ENCODE peak calls at places on chromosomes 1 and 21, in six cellular contexts. N is GM06990, S is fibroblast of lung, V is right lobe of liver, B is kidney epithelial cell, W is BJ. Y is an unnamed sample.

GRCh38 chr21:16535100-16535418 is 805.3 kb downstream of the USP25 start:
- DNase-seq in S (peak), B (no peak), N (no peak), V (peak), W (no peak), Y (no peak)

GRCh38 chr1:225544283-225544682 is 108.6 kb downstream of the ENAH start:
- DNase-seq in W (no peak), B (no peak), V (no peak), S (no peak), N (no peak), Y (no peak)

GRCh38 chr1:213383465-213383864 is 332.4 kb downstream of the RPS6KC1 start:
- DNase-seq in S (no peak), W (no peak), B (no peak), V (no peak), N (no peak), Y (no peak)

GRCh38 chr1:51768971-51769601 is 109.4 kb downstream of the NRDC start:
- DNase-seq in N (no peak), W (no peak), B (no peak), V (no peak), S (peak), Y (no peak)

GRCh38 chr21:34933609-34934345 is 115.3 kb downstream of the RUNX1 start:
- DNase-seq in B (no peak), N (no peak), W (no peak), V (no peak), S (no peak), Y (no peak)

GRCh38 chr1:109312978-109313775 is 6.4 kb upstream of the MYBPHL start:
- DNase-seq in N (no peak), B (no peak), V (peak), S (peak), W (no peak), Y (no peak)

GRCh38 chr21:42648606-42649005 is 4.8 kb upstream of the PDE9A start:
- DNase-seq in W (no peak), B (no peak), N (no peak), V (no peak), S (no peak), Y (no peak)

GRCh38 chr1:160078392-160079195 is 2.7 kb upstream of the KCNJ9 start:
- DNase-seq in S (peak), B (no peak), W (no peak), V (no peak), N (peak), Y (no peak)

GRCh38 chr1:76256289-76257223 is 182.0 kb downstream of the ST6GALNAC3 start:
- DNase-seq in N (no peak), S (no peak), V (no peak), W (no peak), B (no peak), Y (no peak)

GRCh38 chr1:100249537-100250257 is at the start of gene DBT:
- DNase-seq in S (peak), W (peak), B (peak), N (peak), V (peak), Y (peak)

GRCh38 chr1:66119148-66119547 is 326.5 kb downstream of the PDE4B start:
- DNase-seq in V (no peak), B (no peak), S (no peak), N (no peak), W (no peak), Y (no peak)

GRCh38 chr21:43987509-43987908 is 24.6 kb upstream of the TRAPPC10 start:
- DNase-seq in S (no peak), N (no peak), B (no peak), W (no peak), V (no peak), Y (no peak)

GRCh38 chr1:153546796-153547559 is 1.4 kb upstream of the S100A4 start:
- DNase-seq in S (no peak), N (no peak), W (no peak), V (no peak), B (no peak), Y (no peak)

GRCh38 chr21:34702341-34702807 is 33.6 kb downstream of the CLIC6 start:
- DNase-seq in V (no peak), W (peak), S (peak), N (no peak), B (no peak), Y (no peak)

GRCh38 chr21:38810034-38810825 is 4.5 kb downstream of the ETS2 start:
- DNase-seq in N (no peak), V (no peak), W (no peak), B (no peak), S (no peak), Y (peak)

GRCh38 chr1:66403031-66403731 is 130.8 kb upstream of the SGIP1 start:
- DNase-seq in S (no peak), N (no peak), B (no peak), W (no peak), V (no peak), Y (no peak)

GRCh38 chr1:205380882-205381281 is 24.2 kb upstream of the KLHDC8A start:
- DNase-seq in W (no peak), V (no peak), S (no peak), N (no peak), B (no peak), Y (no peak)

GRCh38 chr1:53949023-53949611 is 3.0 kb downstream of the LRRC42 start:
- DNase-seq in S (peak), N (no peak), B (no peak), V (no peak), W (no peak), Y (no peak)

GRCh38 chr1:231157311-231157710 is 4.5 kb upstream of the TRIM67 start:
- DNase-seq in W (no peak), V (no peak), N (no peak), B (no peak), S (no peak), Y (no peak)

GRCh38 chr1:231162300-231162969 is 577 bp downstream of the TRIM67 start:
- DNase-seq in V (no peak), S (peak), W (no peak), B (no peak), N (peak), Y (no peak)

GRCh38 chr1:93704063-93704462 is 22.4 kb upstream of the BCAR3 start:
- DNase-seq in B (no peak), V (peak), S (no peak), N (peak), W (no peak), Y (no peak)

GRCh38 chr1:229221106-229222019 is 49.5 kb upstream of the RAB4A start:
- DNase-seq in B (no peak), S (peak), V (peak), N (no peak), W (no peak), Y (no peak)

DNA sequence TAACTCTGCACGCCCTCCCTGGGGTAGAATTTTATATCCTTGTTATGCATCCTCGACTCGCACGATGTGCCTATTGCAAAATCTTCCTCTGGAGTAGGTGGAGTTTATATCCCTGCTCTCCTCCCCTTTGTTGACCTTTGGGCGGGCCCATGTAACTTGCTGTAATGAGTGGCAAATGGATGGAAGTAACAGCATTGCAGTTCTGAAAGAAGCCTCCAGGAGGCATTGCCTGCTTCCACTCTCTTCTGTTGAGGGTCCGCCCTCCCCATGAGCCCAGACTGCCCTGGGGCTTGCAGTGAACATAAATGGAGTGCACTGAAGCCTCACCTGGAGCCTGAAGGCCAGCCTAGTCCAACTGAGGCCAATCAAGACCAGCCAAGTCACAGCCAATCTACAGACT is 62.2 kb upstream of the GRIK3 start:
- DNase-seq in V (no peak), B (no peak), W (no peak), S (no peak), N (no peak), Y (no peak)
- TF ChIP-seq CTCF in V (no peak), B (no peak), W (no peak), S (no peak), N (peak), Y (no peak)

GRCh38 chr1:34365295-34365694 is 188.6 kb downstream of the C1orf94 start:
- DNase-seq in V (no peak), B (no peak), W (no peak), N (no peak), S (no peak), Y (no peak)

GRCh38 chr1:34367954-34368353 is 191.2 kb downstream of the C1orf94 start:
- DNase-seq in W (no peak), S (no peak), V (no peak), N (no peak), B (no peak), Y (peak)

GRCh38 chr1:34369701-34370455 is 193.2 kb downstream of the C1orf94 start:
- DNase-seq in N (no peak), B (no peak), V (no peak), W (no peak), S (no peak), Y (peak)

GRCh38 chr1:34364376-34364775 is 187.7 kb downstream of the C1orf94 start:
- DNase-seq in B (no peak), S (no peak), V (no peak), W (no peak), N (no peak), Y (peak)

GRCh38 chr1:34366875-34367624 is 190.3 kb downstream of the C1orf94 start:
- DNase-seq in V (no peak), W (no peak), S (no peak), B (no peak), N (no peak), Y (peak)
- TF ChIP-seq CTCF in V (no peak), W (no peak), S (no peak), B (no peak), N (no peak), Y (no peak)

GRCh38 chr1:6080469-6080868 is 34.8 kb downstream of the KCNAB2 start:
- DNase-seq in N (no peak), W (no peak), S (no peak), V (no peak), B (no peak), Y (no peak)
- TF ChIP-seq CTCF in N (peak), W (peak), S (peak), V (no peak), B (peak), Y (no peak)

GRCh38 chr21:32392880-32393676 is at the start of gene URB1:
- DNase-seq in B (no peak), V (peak), S (peak), W (no peak), N (peak), Y (peak)
- TF ChIP-seq CTCF in B (no peak), V (no peak), S (no peak), W (peak), N (no peak), Y (no peak)

GRCh38 chr1:192890134-192890533 is 81.3 kb downstream of the RGS2 start:
- DNase-seq in N (no peak), B (no peak), S (no peak), V (no peak), W (no peak), Y (no peak)
- TF ChIP-seq CTCF in N (no peak), B (no peak), S (no peak), V (no peak), W (no peak), Y (no peak)

GRCh38 chr1:181587870-181588438 is 104.6 kb downstream of the CACNA1E start:
- DNase-seq in S (no peak), B (no peak), V (no peak), W (no peak), N (peak), Y (no peak)
- TF ChIP-seq CTCF in S (no peak), B (peak), V (no peak), W (no peak), N (peak), Y (no peak)

GRCh38 chr1:115364044-115364775 is 26.2 kb upstream of the NGF start:
- DNase-seq in N (no peak), S (peak), W (peak), B (no peak), V (no peak), Y (no peak)
- TF ChIP-seq CTCF in N (no peak), S (no peak), W (peak), B (no peak), V (no peak), Y (peak)